ENCODE peak calls at places on chromosomes 1 and 21, in five cellular contexts. One of them, this sample, is unnamed.

GRCh38 chr1:15703562-15703961 is 19.4 kb downstream of the PLEKHM2 start:
- DNase-seq in endothelial cell: no peak
- DNase-seq in Panc1: no peak
- DNase-seq in IMR-90: peak
- DNase-seq in lower lobe of right lung: peak
- DNase-seq in this sample: no peak

GRCh38 chr1:54270543-54270942 is 70.6 kb downstream of the MRPL37 start:
- DNase-seq in endothelial cell: no peak
- DNase-seq in lower lobe of right lung: no peak
- DNase-seq in Panc1: no peak
- DNase-seq in IMR-90: no peak
- DNase-seq in this sample: no peak

GRCh38 chr21:19123525-19123924 is 719.9 kb upstream of the TMPRSS15 start:
- DNase-seq in Panc1: no peak
- DNase-seq in IMR-90: no peak
- DNase-seq in endothelial cell: no peak
- DNase-seq in lower lobe of right lung: no peak
- DNase-seq in this sample: no peak

GRCh38 chr1:207298186-207298585 is 23.3 kb upstream of the CD55 start:
- DNase-seq in IMR-90: no peak
- DNase-seq in lower lobe of right lung: no peak
- DNase-seq in Panc1: no peak
- DNase-seq in endothelial cell: no peak
- DNase-seq in this sample: no peak

GRCh38 chr1:99004270-99005141 is at the start of gene PLPPR5:
- DNase-seq in IMR-90: peak
- DNase-seq in Panc1: no peak
- DNase-seq in endothelial cell: peak
- DNase-seq in lower lobe of right lung: no peak
- DNase-seq in this sample: peak

GRCh38 chr1:22137006-22137720 is 5.7 kb downstream of the WNT4 start:
- DNase-seq in IMR-90: peak
- DNase-seq in lower lobe of right lung: no peak
- DNase-seq in endothelial cell: no peak
- DNase-seq in Panc1: no peak
- DNase-seq in this sample: no peak

GRCh38 chr1:8670371-8670818 is 147.0 kb downstream of the RERE start:
- DNase-seq in endothelial cell: no peak
- DNase-seq in Panc1: no peak
- DNase-seq in lower lobe of right lung: no peak
- DNase-seq in IMR-90: no peak
- DNase-seq in this sample: no peak

GRCh38 chr1:46450160-46450517 is 39.5 kb upstream of the DMBX1 start:
- DNase-seq in lower lobe of right lung: no peak
- DNase-seq in Panc1: no peak
- DNase-seq in IMR-90: no peak
- DNase-seq in endothelial cell: no peak
- DNase-seq in this sample: no peak

GRCh38 chr1:29382851-29383588 is 146.7 kb downstream of the PTPRU start:
- DNase-seq in endothelial cell: no peak
- DNase-seq in Panc1: no peak
- DNase-seq in lower lobe of right lung: no peak
- DNase-seq in IMR-90: no peak
- DNase-seq in this sample: no peak

GRCh38 chr21:43937898-43938309 is 72.9 kb downstream of the AGPAT3 start:
- DNase-seq in endothelial cell: no peak
- DNase-seq in IMR-90: no peak
- DNase-seq in lower lobe of right lung: no peak
- DNase-seq in Panc1: no peak
- DNase-seq in this sample: no peak

GRCh38 chr1:111535256-111536191 is 32.1 kb upstream of the ADORA3 start:
- DNase-seq in Panc1: no peak
- DNase-seq in endothelial cell: no peak
- DNase-seq in lower lobe of right lung: no peak
- DNase-seq in IMR-90: no peak
- DNase-seq in this sample: no peak

GRCh38 chr1:44721521-44722361 is 9.2 kb downstream of the RNU5D-1 start:
- DNase-seq in endothelial cell: no peak
- DNase-seq in Panc1: peak
- DNase-seq in lower lobe of right lung: peak
- DNase-seq in IMR-90: peak
- DNase-seq in this sample: peak

GRCh38 chr1:111895456-111895855 is 94.0 kb downstream of the KCND3 start:
- DNase-seq in IMR-90: peak
- DNase-seq in lower lobe of right lung: no peak
- DNase-seq in Panc1: no peak
- DNase-seq in endothelial cell: peak
- DNase-seq in this sample: no peak

GRCh38 chr1:30137001-30137400 is 586.4 kb downstream of the MATN1 start:
- DNase-seq in lower lobe of right lung: no peak
- DNase-seq in Panc1: no peak
- DNase-seq in endothelial cell: no peak
- DNase-seq in IMR-90: no peak
- DNase-seq in this sample: no peak

GRCh38 chr1:233518344-233518743 is 95.6 kb upstream of the KCNK1 start:
- DNase-seq in IMR-90: no peak
- DNase-seq in Panc1: no peak
- DNase-seq in lower lobe of right lung: no peak
- DNase-seq in endothelial cell: peak
- DNase-seq in this sample: peak

GRCh38 chr1:37394574-37395464 is 79.6 kb upstream of the ZC3H12A start:
- DNase-seq in lower lobe of right lung: no peak
- DNase-seq in endothelial cell: peak
- DNase-seq in IMR-90: no peak
- DNase-seq in Panc1: no peak
- DNase-seq in this sample: no peak

GRCh38 chr21:38171723-38172344 is 85.0 kb upstream of the KCNJ15 start:
- DNase-seq in lower lobe of right lung: no peak
- DNase-seq in endothelial cell: peak
- DNase-seq in IMR-90: peak
- DNase-seq in Panc1: no peak
- DNase-seq in this sample: peak

GRCh38 chr1:155083865-155084721 is 5.5 kb downstream of the EFNA3 start:
- DNase-seq in lower lobe of right lung: no peak
- DNase-seq in IMR-90: no peak
- DNase-seq in endothelial cell: no peak
- DNase-seq in Panc1: no peak
- DNase-seq in this sample: peak

GRCh38 chr1:82870332-82870731 is 1069.6 kb downstream of the ADGRL2 start:
- DNase-seq in Panc1: no peak
- DNase-seq in lower lobe of right lung: no peak
- DNase-seq in endothelial cell: no peak
- DNase-seq in IMR-90: no peak
- DNase-seq in this sample: no peak

DNA sequence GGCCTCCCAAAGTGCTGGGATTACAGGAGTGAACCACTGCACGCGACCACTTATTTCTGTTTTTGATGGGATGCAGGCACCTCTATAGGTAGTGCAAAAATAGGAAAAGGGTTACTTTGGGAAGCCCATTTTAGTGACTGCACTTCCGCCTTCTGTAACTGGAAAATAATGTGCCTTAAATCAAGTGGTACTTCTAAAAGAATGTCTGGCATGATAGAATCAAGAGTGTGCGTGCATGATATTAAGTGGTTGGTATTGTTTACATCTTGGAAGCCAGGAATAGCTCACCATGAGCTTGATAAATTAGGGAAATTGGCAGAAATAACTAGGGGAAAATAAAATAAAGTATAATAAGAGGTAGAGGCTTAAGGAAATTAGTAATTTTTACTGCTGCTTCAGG is 1067.0 kb downstream of the ADGRL2 start:
- DNase-seq in Panc1: no peak
- DNase-seq in lower lobe of right lung: no peak
- DNase-seq in endothelial cell: no peak
- DNase-seq in IMR-90: no peak
- DNase-seq in this sample: no peak
- TF ChIP-seq CTCF in Panc1: no peak
- TF ChIP-seq CTCF in lower lobe of right lung: no peak
- TF ChIP-seq CTCF in endothelial cell: no peak
- TF ChIP-seq CTCF in IMR-90: no peak
- TF ChIP-seq CTCF in this sample: no peak

GRCh38 chr1:38789498-38790169 is 69.9 kb downstream of the RRAGC start:
- DNase-seq in IMR-90: no peak
- DNase-seq in Panc1: no peak
- DNase-seq in endothelial cell: no peak
- DNase-seq in lower lobe of right lung: no peak
- DNase-seq in this sample: peak
- TF ChIP-seq CTCF in IMR-90: no peak
- TF ChIP-seq CTCF in Panc1: no peak
- TF ChIP-seq CTCF in endothelial cell: no peak
- TF ChIP-seq CTCF in lower lobe of right lung: no peak
- TF ChIP-seq CTCF in this sample: no peak

GRCh38 chr1:65063025-65063424 is 85.0 kb upstream of the AK4 start:
- DNase-seq in Panc1: no peak
- DNase-seq in IMR-90: no peak
- DNase-seq in lower lobe of right lung: no peak
- DNase-seq in endothelial cell: no peak
- DNase-seq in this sample: peak
- TF ChIP-seq CTCF in Panc1: peak
- TF ChIP-seq CTCF in IMR-90: no peak
- TF ChIP-seq CTCF in lower lobe of right lung: no peak
- TF ChIP-seq CTCF in endothelial cell: no peak
- TF ChIP-seq CTCF in this sample: peak

DNA sequence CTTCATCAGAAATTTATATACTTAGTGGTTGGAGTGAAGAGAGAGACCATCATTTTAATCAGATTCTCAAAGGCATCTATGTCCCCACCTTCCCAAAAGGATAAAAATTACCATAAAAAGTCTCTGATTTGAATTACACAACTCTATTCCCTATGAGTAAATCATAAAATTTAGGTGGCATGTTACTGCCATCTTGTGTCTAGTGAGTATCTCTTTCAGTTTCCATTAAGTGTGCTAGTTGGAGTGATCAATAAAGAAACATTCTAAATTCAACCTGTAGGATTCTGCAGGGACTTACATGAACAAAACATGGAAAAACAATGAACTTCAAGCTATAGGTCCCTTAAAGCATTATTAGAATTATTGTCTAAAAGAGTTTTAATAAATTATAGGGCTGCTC is 655.4 kb downstream of the LTN1 start:
- DNase-seq in endothelial cell: no peak
- DNase-seq in lower lobe of right lung: no peak
- DNase-seq in IMR-90: peak
- DNase-seq in Panc1: no peak
- DNase-seq in this sample: no peak
- TF ChIP-seq CTCF in endothelial cell: no peak
- TF ChIP-seq CTCF in lower lobe of right lung: no peak
- TF ChIP-seq CTCF in IMR-90: peak
- TF ChIP-seq CTCF in Panc1: peak
- TF ChIP-seq CTCF in this sample: no peak

GRCh38 chr1:223741861-223742260 is 29.5 kb downstream of the CAPN2 start:
- DNase-seq in endothelial cell: no peak
- DNase-seq in Panc1: no peak
- DNase-seq in IMR-90: peak
- DNase-seq in lower lobe of right lung: no peak
- DNase-seq in this sample: no peak
- TF ChIP-seq CTCF in endothelial cell: no peak
- TF ChIP-seq CTCF in Panc1: no peak
- TF ChIP-seq CTCF in IMR-90: no peak
- TF ChIP-seq CTCF in lower lobe of right lung: no peak
- TF ChIP-seq CTCF in this sample: no peak

GRCh38 chr21:34558960-34559631 is 47.1 kb upstream of the KCNE1 start:
- DNase-seq in endothelial cell: no peak
- DNase-seq in IMR-90: peak
- DNase-seq in lower lobe of right lung: no peak
- DNase-seq in Panc1: no peak
- DNase-seq in this sample: no peak

GRCh38 chr21:34560021-34560420 is 48.0 kb upstream of the KCNE1 start:
- DNase-seq in endothelial cell: no peak
- DNase-seq in Panc1: no peak
- DNase-seq in lower lobe of right lung: no peak
- DNase-seq in IMR-90: no peak
- DNase-seq in this sample: no peak

GRCh38 chr21:34558166-34558565 is 46.2 kb upstream of the KCNE1 start:
- DNase-seq in IMR-90: no peak
- DNase-seq in endothelial cell: no peak
- DNase-seq in lower lobe of right lung: no peak
- DNase-seq in Panc1: no peak
- DNase-seq in this sample: no peak

GRCh38 chr21:34557261-34557660 is 45.3 kb upstream of the KCNE1 start:
- DNase-seq in IMR-90: no peak
- DNase-seq in endothelial cell: no peak
- DNase-seq in Panc1: no peak
- DNase-seq in lower lobe of right lung: no peak
- DNase-seq in this sample: no peak

DNA sequence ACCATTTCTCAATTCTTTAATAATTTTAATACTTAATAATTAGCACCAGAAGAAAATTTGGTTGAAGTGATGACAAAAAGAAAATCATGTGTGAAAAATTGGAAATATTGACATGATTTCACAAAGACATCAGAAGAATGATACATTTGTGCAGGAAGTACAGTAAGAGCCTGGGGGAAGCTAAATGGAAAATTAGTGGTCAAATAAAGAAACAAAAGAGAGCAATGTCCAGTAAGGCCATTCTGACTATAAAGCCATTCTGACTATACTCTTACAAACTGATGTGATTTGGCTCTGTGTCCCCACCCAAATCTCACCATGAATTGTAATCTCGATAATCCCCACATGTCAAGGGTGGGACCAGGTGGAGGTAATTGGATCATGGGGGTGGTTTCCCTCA is 48.6 kb upstream of the KCNE1 start:
- DNase-seq in lower lobe of right lung: no peak
- DNase-seq in endothelial cell: no peak
- DNase-seq in Panc1: no peak
- DNase-seq in IMR-90: no peak
- DNase-seq in this sample: no peak
- TF ChIP-seq CTCF in lower lobe of right lung: no peak
- TF ChIP-seq CTCF in endothelial cell: no peak
- TF ChIP-seq CTCF in Panc1: no peak
- TF ChIP-seq CTCF in IMR-90: no peak
- TF ChIP-seq CTCF in this sample: no peak